ENCODE peak calls at places on chromosomes 6 and 20, in eight cellular contexts. One of them, this sample, is unnamed.
A peak's percentile ranks its signal among the peaks of the same experiment; 100 is the strongest.

GRCh38 chr6:148723484-148723883 is 23.3 kb upstream of the UST start:
- DNase-seq in HT1080: peak; percentile 21
- DNase-seq in psoas muscle: no peak
- DNase-seq in pons: no peak
- DNase-seq in WTC11: no peak
- DNase-seq in Calu3: no peak
- DNase-seq in SK-N-DZ: no peak
- DNase-seq in fibroblast of mammary gland: peak; percentile 97
- DNase-seq in this sample: no peak

GRCh38 chr6:51792273-51793030 is 295.0 kb downstream of the PKHD1 start:
- DNase-seq in Calu3: no peak
- DNase-seq in fibroblast of mammary gland: no peak
- DNase-seq in SK-N-DZ: no peak
- DNase-seq in WTC11: no peak
- DNase-seq in pons: no peak
- DNase-seq in psoas muscle: no peak
- DNase-seq in HT1080: no peak
- DNase-seq in this sample: no peak

GRCh38 chr20:11229772-11230171 is 556.0 kb upstream of the JAG1 start:
- DNase-seq in WTC11: no peak
- DNase-seq in fibroblast of mammary gland: peak; percentile 89
- DNase-seq in SK-N-DZ: no peak
- DNase-seq in pons: peak; percentile 38
- DNase-seq in HT1080: peak; percentile 96
- DNase-seq in psoas muscle: peak; percentile 48
- DNase-seq in Calu3: peak; percentile 77
- DNase-seq in this sample: no peak

GRCh38 chr6:164048840-164049239 is 634.3 kb downstream of the QKI start:
- DNase-seq in pons: no peak
- DNase-seq in psoas muscle: no peak
- DNase-seq in fibroblast of mammary gland: no peak
- DNase-seq in Calu3: no peak
- DNase-seq in SK-N-DZ: no peak
- DNase-seq in WTC11: no peak
- DNase-seq in HT1080: peak; percentile 34
- DNase-seq in this sample: no peak

GRCh38 chr6:11343963-11344714 is 111.7 kb upstream of the NEDD9 start:
- DNase-seq in fibroblast of mammary gland: no peak
- DNase-seq in psoas muscle: no peak
- DNase-seq in pons: no peak
- DNase-seq in WTC11: no peak
- DNase-seq in SK-N-DZ: no peak
- DNase-seq in HT1080: no peak
- DNase-seq in Calu3: peak; percentile 64
- DNase-seq in this sample: no peak

GRCh38 chr6:147283460-147283859 is 79.2 kb downstream of the STXBP5 start:
- DNase-seq in WTC11: no peak
- DNase-seq in pons: no peak
- DNase-seq in Calu3: no peak
- DNase-seq in fibroblast of mammary gland: peak; percentile 90
- DNase-seq in HT1080: no peak
- DNase-seq in SK-N-DZ: no peak
- DNase-seq in psoas muscle: no peak
- DNase-seq in this sample: no peak

GRCh38 chr6:12801141-12801540 is 84.6 kb downstream of the PHACTR1 start:
- DNase-seq in pons: no peak
- DNase-seq in Calu3: no peak
- DNase-seq in psoas muscle: no peak
- DNase-seq in fibroblast of mammary gland: no peak
- DNase-seq in WTC11: no peak
- DNase-seq in SK-N-DZ: no peak
- DNase-seq in HT1080: no peak
- DNase-seq in this sample: no peak

GRCh38 chr6:116564296-116564695 is 7.0 kb upstream of the RWDD1 start:
- DNase-seq in WTC11: no peak
- DNase-seq in Calu3: no peak
- DNase-seq in SK-N-DZ: no peak
- DNase-seq in HT1080: no peak
- DNase-seq in pons: no peak
- DNase-seq in psoas muscle: no peak
- DNase-seq in fibroblast of mammary gland: no peak
- DNase-seq in this sample: no peak

GRCh38 chr20:775679-776135 is 7.4 kb upstream of the SLC52A3 start:
- DNase-seq in Calu3: peak; percentile 75
- DNase-seq in HT1080: no peak
- DNase-seq in fibroblast of mammary gland: no peak
- DNase-seq in psoas muscle: no peak
- DNase-seq in SK-N-DZ: no peak
- DNase-seq in WTC11: peak; percentile 77
- DNase-seq in pons: no peak
- DNase-seq in this sample: no peak

GRCh38 chr6:168258795-168259194 is 60.8 kb downstream of the DACT2 start:
- DNase-seq in HT1080: no peak
- DNase-seq in WTC11: no peak
- DNase-seq in SK-N-DZ: no peak
- DNase-seq in fibroblast of mammary gland: no peak
- DNase-seq in pons: no peak
- DNase-seq in psoas muscle: no peak
- DNase-seq in Calu3: no peak
- DNase-seq in this sample: no peak

This sample was measured in NAMALWA.